ENCODE peak calls at places on chromosomes 12 and 14, in seven cellular contexts. Z is GM12878, C is HepG2, M is transverse colon, U is SK-N-SH, H is ovary, G is H1. B is an unnamed sample.
A peak's percentile ranks its signal among the peaks of the same experiment; 100 is the strongest.

GRCh38 chr12:71004578-71004977 is 84.0 kb upstream of the PTPRR start:
- DNase-seq in C (no peak), U (no peak), H (no peak), G (no peak), Z (no peak), M (no peak), B (no peak)

GRCh38 chr14:101876539-101876938 is 87.8 kb upstream of the DYNC1H1 start:
- DNase-seq in Z (peak; percentile 75), H (no peak), C (no peak), G (no peak), M (peak; percentile 83), U (peak; percentile 87), B (peak; percentile 47)

GRCh38 chr12:88391556-88391955 is 188.7 kb downstream of the KITLG start:
- DNase-seq in M (no peak), U (peak; percentile 14), H (no peak), C (no peak), G (no peak), Z (no peak), B (no peak)

GRCh38 chr14:106670006-106670405 is 1143.6 kb downstream of the TMEM121 start:
- DNase-seq in U (no peak), G (no peak), Z (no peak), M (no peak), H (no peak), C (no peak), B (no peak)

GRCh38 chr14:77099425-77100167 is 1.5 kb downstream of the CIPC start:
- DNase-seq in C (no peak), M (no peak), H (no peak), G (no peak), U (no peak), Z (no peak), B (peak; percentile 56)

GRCh38 chr12:93390025-93390424 is 12.3 kb downstream of the NUDT4 start:
- DNase-seq in H (no peak), M (no peak), Z (no peak), U (no peak), C (no peak), G (no peak), B (no peak)

GRCh38 chr12:16300222-16300621 is 22.7 kb upstream of the SLC15A5 start:
- DNase-seq in G (no peak), C (no peak), U (no peak), M (no peak), Z (no peak), H (no peak), B (no peak)

GRCh38 chr14:69324341-69324931 is 64.5 kb downstream of the GALNT16 start:
- DNase-seq in Z (no peak), U (no peak), C (no peak), M (no peak), G (no peak), H (no peak), B (no peak)

GRCh38 chr12:52147367-52147972 is 44.3 kb downstream of the KRT80 start:
- DNase-seq in Z (no peak), H (peak; percentile 61), G (no peak), U (peak; percentile 58), M (peak; percentile 95), C (peak; percentile 67), B (peak; percentile 81)

GRCh38 chr14:94600148-94600545 is 12.0 kb upstream of the SERPINA3 start:
- DNase-seq in U (no peak), G (no peak), M (no peak), H (peak; percentile 54), C (no peak), Z (no peak), B (no peak)

GRCh38 chr14:94598506-94598815 is 13.7 kb upstream of the SERPINA3 start:
- DNase-seq in M (no peak), Z (no peak), G (no peak), C (no peak), U (no peak), H (peak; percentile 29), B (no peak)

GRCh38 chr14:94599656-94600004 is 12.6 kb upstream of the SERPINA3 start:
- DNase-seq in M (no peak), G (no peak), H (peak; percentile 56), C (no peak), U (no peak), Z (no peak), B (no peak)

GRCh38 chr14:94597788-94598187 is 14.4 kb upstream of the SERPINA3 start:
- DNase-seq in Z (no peak), C (no peak), U (no peak), G (no peak), M (no peak), H (peak; percentile 26), B (no peak)

GRCh38 chr14:94598816-94599655 is 13.2 kb upstream of the SERPINA3 start:
- DNase-seq in U (no peak), Z (no peak), G (no peak), H (peak; percentile 85), C (peak; percentile 100), M (peak; percentile 76), B (peak; percentile 61)
- TF ChIP-seq CTCF in U (peak; percentile 31), Z (no peak), G (peak; percentile 2), H (no peak), C (peak; percentile 42), M (no peak), B (peak; percentile 24)

DNA sequence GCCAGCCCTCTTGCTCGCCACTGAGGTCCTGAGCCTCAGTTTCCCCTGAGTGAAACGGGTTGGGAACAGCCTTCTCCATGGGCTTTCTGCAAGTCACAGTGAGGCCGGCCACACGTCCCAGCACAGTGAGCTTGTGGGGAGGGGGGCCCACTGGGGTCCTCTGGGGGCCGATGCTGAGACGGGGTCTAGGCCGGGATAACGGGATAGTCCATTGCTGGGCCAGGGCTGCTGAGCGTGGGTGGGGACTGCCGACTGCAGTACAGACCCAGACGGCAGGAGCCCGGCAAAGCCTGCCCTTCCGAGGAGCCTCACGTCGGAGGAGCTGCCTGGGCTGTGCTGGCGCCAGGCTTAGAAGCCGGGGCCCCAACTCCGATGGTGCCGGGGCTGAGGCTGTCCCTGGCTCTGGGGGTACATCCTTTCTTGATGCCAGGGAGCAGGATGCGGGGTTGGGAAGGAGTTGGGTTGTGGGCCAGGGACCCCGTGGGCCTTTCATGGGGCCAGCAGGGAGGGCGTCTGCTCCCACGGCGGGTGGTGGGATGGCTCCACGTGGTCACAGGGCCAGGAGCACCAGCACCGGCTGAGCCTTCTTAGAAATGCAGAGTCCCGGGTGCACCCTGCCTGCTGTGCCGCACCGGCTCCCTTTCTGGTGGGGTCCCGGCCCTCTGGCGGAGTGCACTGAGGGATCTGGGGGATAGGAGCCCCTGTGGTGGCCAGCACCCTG is 24.2 kb downstream of the NOC4L start:
- DNase-seq in M (no peak), C (no peak), G (no peak), Z (no peak), U (no peak), H (peak; percentile 11), B (no peak)
- H3K4me1 ChIP-seq in M (no peaks in the 10 kb centered on the region), C (no peaks in the 10 kb centered on the region), G (no peaks in the 10 kb centered on the region), Z (no peaks in the 10 kb centered on the region), U (no peaks in the 10 kb centered on the region), H (no peaks in the 10 kb centered on the region), B (peaks cover 2% of the 10 kb centered on the region)

GRCh38 chr14:102926104-102926503 is 3.6 kb downstream of the AMN start:
- DNase-seq in M (no peak), C (no peak), U (no peak), Z (no peak), G (no peak), H (no peak), B (no peak)

GRCh38 chr14:102925646-102926045 is 3.2 kb downstream of the AMN start:
- DNase-seq in Z (no peak), G (no peak), C (no peak), M (no peak), U (no peak), H (no peak), B (no peak)

GRCh38 chr14:102928412-102929348 is 6.2 kb downstream of the AMN start:
- DNase-seq in M (peak; percentile 96), U (no peak), C (no peak), Z (no peak), H (peak; percentile 60), G (peak; percentile 93), B (peak; percentile 16)

GRCh38 chr14:102927878-102928411 is 5.5 kb downstream of the AMN start:
- DNase-seq in Z (no peak), H (no peak), G (no peak), U (no peak), M (peak; percentile 54), C (no peak), B (no peak)

GRCh38 chr14:102927346-102927877 is 4.9 kb downstream of the AMN start:
- DNase-seq in U (no peak), Z (no peak), H (no peak), C (no peak), G (no peak), M (peak; percentile 92), B (no peak)
- TF ChIP-seq EP300 in U (no peak), Z (no peak), H (no peak), C (no peak), G (no peak), M (peak; percentile 89), B (no peak)

GRCh38 chr12:14689996-14690395 is 6.4 kb downstream of the GUCY2C start:
- DNase-seq in M (no peak), Z (no peak), G (no peak), C (no peak), H (no peak), U (no peak), B (no peak)
- TF ChIP-seq CTCF in M (no peak), Z (no peak), G (no peak), C (no peak), H (no peak), U (no peak), B (no peak)

DNA sequence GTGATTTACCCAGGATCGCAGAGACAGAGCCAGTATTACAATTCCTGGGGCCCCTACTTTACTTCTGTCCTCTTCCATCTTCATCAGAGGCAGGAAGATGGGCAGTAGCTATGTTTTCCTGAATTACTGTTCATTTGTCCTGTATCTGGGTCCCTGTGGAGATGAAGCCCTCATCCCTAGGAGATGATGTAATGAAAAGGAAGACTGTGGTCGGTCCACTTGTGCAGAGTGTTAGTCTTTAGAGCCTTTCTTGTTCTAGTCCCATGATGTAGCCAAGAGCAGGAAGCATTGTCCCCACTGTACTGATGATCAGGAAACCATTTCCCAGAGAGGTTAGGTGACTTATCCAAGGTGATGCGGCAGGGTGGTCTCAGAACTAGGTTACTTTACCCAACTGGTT is 2.6 kb downstream of the CD9 start:
- DNase-seq in G (no peak), U (no peak), H (no peak), C (no peak), Z (no peak), M (no peak), B (no peak)
- H3K4me1 ChIP-seq in G (peaks cover 43% of the 10 kb centered on the region), U (peaks cover 58% of the 10 kb centered on the region), H (peaks cover 6% of the 10 kb centered on the region), C (peaks cover 47% of the 10 kb centered on the region), Z (no peaks in the 10 kb centered on the region), M (peaks cover 83% of the 10 kb centered on the region), B (peaks cover 34% of the 10 kb centered on the region)

GRCh38 chr12:105107497-105108371 is at the start of gene WASHC4:
- DNase-seq in Z (peak; percentile 68), C (peak; percentile 81), U (peak; percentile 99), G (peak; percentile 91), H (peak; percentile 93), M (peak; percentile 96), B (peak; percentile 91)
- TF ChIP-seq EP300 in Z (no peak), C (no peak), U (no peak), G (no peak), H (no peak), M (no peak), B (peak; percentile 97)